ENCODE peak calls at places on chromosomes 12 and 14, in four cellular contexts. E, P, N and Z are unnamed samples.

GRCh38 chr14:32968972-32969544 is 30.4 kb downstream of the NPAS3 start:
- DNase-seq in N (no peak), P (no peak), E (no peak), Z (no peak)

GRCh38 chr12:2804390-2805145 is 7.9 kb upstream of the ITFG2 start:
- DNase-seq in N (no peak), P (no peak), E (no peak), Z (no peak)

GRCh38 chr14:26589998-26590397 is 7.8 kb downstream of the NOVA1 start:
- DNase-seq in P (no peak), E (no peak), N (no peak), Z (no peak)

GRCh38 chr12:93536766-93537515 is 35.5 kb upstream of the SOCS2 start:
- DNase-seq in E (peak; percentile 15), N (no peak), P (no peak), Z (no peak)

GRCh38 chr12:121202407-121203355 is 7.2 kb upstream of the P2RX4 start:
- DNase-seq in E (no peak), P (peak; percentile 65), N (no peak), Z (no peak)

GRCh38 chr12:123091230-123091629 is 59.7 kb downstream of the PITPNM2 start:
- DNase-seq in N (no peak), E (no peak), P (peak; percentile 47), Z (no peak)

GRCh38 chr12:105317453-105317852 is 13.0 kb upstream of the C12orf75 start:
- DNase-seq in E (no peak), N (no peak), P (no peak), Z (no peak)

GRCh38 chr12:25236190-25236589 is 14.5 kb downstream of the KRAS start:
- DNase-seq in E (no peak), P (no peak), N (no peak), Z (no peak)

GRCh38 chr14:36105401-36105800 is 71.1 kb downstream of the PTCSC3 start:
- DNase-seq in P (peak; percentile 9), N (no peak), E (no peak), Z (peak; percentile 21)
- TF ChIP-seq BRCA1 in P (no peak), N (no peak), E (no peak), Z (no peak)

DNA sequence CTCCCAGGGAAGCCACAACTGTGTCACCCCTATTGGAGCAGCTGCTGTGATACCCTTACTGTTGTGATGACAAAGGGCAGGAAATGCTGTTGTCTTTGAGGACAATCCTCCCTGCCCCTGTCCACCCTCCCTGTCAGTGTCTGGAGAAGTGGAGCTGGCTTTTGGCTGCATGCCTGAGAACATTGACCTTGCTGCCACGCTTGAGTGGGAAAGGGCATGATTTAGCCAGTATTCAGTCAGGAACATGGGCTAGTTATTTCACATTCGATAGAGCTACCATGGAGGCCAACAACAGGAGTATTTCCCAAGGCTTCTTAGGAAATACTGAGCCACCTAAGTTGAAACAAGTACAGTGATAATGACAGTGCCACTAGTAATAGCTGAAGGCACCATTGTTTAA is 59.4 kb downstream of the MYRFL start:
- DNase-seq in N (no peak), P (no peak), E (no peak), Z (no peak)
- TF ChIP-seq CEBPB in N (no peak), P (no peak), E (no peak), Z (no peak)

DNA sequence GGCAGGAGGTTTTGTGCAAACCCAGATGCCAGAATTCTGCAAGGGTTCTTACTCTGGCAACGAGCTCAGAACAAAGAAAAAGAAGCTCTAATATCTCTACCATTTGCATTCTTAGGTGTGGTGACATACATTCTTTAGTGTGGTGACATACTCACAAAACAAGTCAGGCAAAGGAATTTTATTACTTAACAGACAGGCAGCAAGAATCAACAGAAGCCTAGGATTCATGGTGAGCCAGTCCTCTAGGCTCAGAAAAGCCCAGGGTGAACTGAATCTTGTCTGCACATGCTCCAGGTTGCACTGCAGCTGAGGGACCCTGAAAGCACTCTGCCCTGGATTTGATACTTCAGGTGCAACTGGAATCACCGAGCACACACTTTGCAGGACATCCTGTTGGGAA is 122.4 kb upstream of the PTPRQ start:
- DNase-seq in E (no peak), N (no peak), P (no peak), Z (peak; percentile 2)
- TF ChIP-seq BRCA1 in E (no peak), N (no peak), P (no peak), Z (no peak)

GRCh38 chr12:124509676-124510300 is 57.6 kb downstream of the NCOR2 start:
- DNase-seq in P (peak; percentile 83), N (no peak), E (no peak), Z (peak; percentile 86)
- TF ChIP-seq CEBPB in P (peak; percentile 89), N (no peak), E (no peak), Z (peak; percentile 75)

DNA sequence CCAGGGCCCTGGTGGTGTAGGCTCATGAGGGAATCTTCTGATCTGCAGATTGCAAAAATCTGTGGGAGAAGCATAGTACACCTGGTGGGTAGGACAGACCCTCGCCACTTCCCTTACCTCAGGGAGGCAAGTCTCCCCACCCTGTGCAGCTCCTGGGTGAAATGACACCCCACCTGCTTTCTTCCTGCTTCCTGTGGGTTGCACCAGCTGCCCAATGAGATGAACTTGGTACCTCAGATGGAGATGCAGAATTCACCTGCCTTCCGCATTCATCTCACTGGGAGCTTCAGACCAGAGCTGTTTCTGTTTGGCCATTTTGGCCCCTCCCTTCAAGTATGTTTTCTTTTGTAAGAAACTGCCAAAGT is 4.7 kb downstream of the CLEC2D start:
- DNase-seq in P (peak; percentile 6), N (no peak), E (no peak), Z (no peak)
- TF ChIP-seq BRCA1 in P (no peak), N (no peak), E (no peak), Z (no peak)